ENCODE peak calls at places on chromosomes 7 and 10, in seven cellular contexts. F is BJ; T is stimulated activated CD8-positive, alpha-beta memory T cell treated with anti-CD3 and anti-CD28 coated beads, Interleukin-15, amount 100 ng/mL, for 1 hour; C is fibroblast of pulmonary artery; X is lung; S is HFFc6; Q is mesenteric fat pad. O is an unnamed sample.

GRCh38 chr10:12707461-12708185 is 293.9 kb downstream of the CCDC3 start:
- DNase-seq in F (peak; percentile 86), T (no peak), C (peak; percentile 92), X (no peak), S (peak; percentile 94), Q (no peak), O (no peak)

GRCh38 chr7:65798111-65799075 is 74.5 kb upstream of the VKORC1L1 start:
- DNase-seq in F (peak; percentile 26), T (no peak), C (peak; percentile 54), X (no peak), S (peak; percentile 73), Q (no peak), O (no peak)

GRCh38 chr10:38054361-38054797 is 39.8 kb upstream of the ZNF37A start:
- DNase-seq in F (peak; percentile 41), T (no peak), C (peak; percentile 92), X (no peak), S (peak; percentile 79), Q (no peak), O (no peak)

GRCh38 chr10:86073199-86073977 is 293.2 kb downstream of the GRID1 start:
- DNase-seq in F (no peak), T (no peak), C (no peak), X (no peak), S (no peak), Q (peak; percentile 51), O (peak; percentile 32)

GRCh38 chr7:159005618-159006017 is 139.0 kb downstream of the VIPR2 start:
- DNase-seq in F (no peak), T (no peak), C (no peak), X (no peak), S (no peak), Q (peak; percentile 41), O (no peak)

GRCh38 chr10:16440396-16441105 is 3.7 kb downstream of the PTER start:
- DNase-seq in F (no peak), T (no peak), C (peak; percentile 5), X (peak; percentile 46), S (no peak), Q (no peak), O (no peak)

GRCh38 chr10:18616337-18616736 is 35.0 kb downstream of the NSUN6 start:
- DNase-seq in F (no peak), T (no peak), C (no peak), X (no peak), S (no peak), Q (no peak), O (no peak)

GRCh38 chr7:127726481-127726880 is 74.5 kb downstream of the SND1 start:
- DNase-seq in F (no peak), T (no peak), C (no peak), X (no peak), S (no peak), Q (no peak), O (no peak)

GRCh38 chr7:85178531-85179298 is 8.1 kb downstream of the SEMA3D start:
- DNase-seq in F (no peak), T (no peak), C (no peak), X (no peak), S (no peak), Q (no peak), O (no peak)

GRCh38 chr7:146635200-146636032 is 518.8 kb downstream of the CNTNAP2 start:
- DNase-seq in F (no peak), T (no peak), C (no peak), X (no peak), S (no peak), Q (no peak), O (no peak)

GRCh38 chr7:1192171-1192676 is 32.2 kb upstream of the ZFAND2A start:
- DNase-seq in F (peak; percentile 35), T (no peak), C (peak; percentile 96), X (no peak), S (peak; percentile 70), Q (no peak), O (no peak)

GRCh38 chr7:43535031-43535451 is 47.9 kb upstream of the STK17A start:
- DNase-seq in F (peak; percentile 36), T (no peak), C (peak; percentile 24), X (no peak), S (peak; percentile 18), Q (no peak), O (no peak)

GRCh38 chr7:51069411-51070083 is 247.1 kb downstream of the COBL start:
- DNase-seq in F (no peak), T (no peak), C (no peak), X (no peak), S (no peak), Q (no peak), O (no peak)

GRCh38 chr10:75440271-75440793 is 8.9 kb downstream of the LRMDA start:
- DNase-seq in F (no peak), T (no peak), C (no peak), X (no peak), S (no peak), Q (no peak), O (no peak)

GRCh38 chr10:77240042-77240619 is 397.5 kb downstream of the KCNMA1 start:
- DNase-seq in F (no peak), T (no peak), C (no peak), X (no peak), S (peak; percentile 80), Q (no peak), O (no peak)

GRCh38 chr10:49608925-49609282 is 1.2 kb upstream of the SLC18A3 start:
- DNase-seq in F (no peak), T (no peak), C (no peak), X (no peak), S (no peak), Q (peak; percentile 87), O (no peak)

GRCh38 chr10:64039208-64039607 is 518.0 kb downstream of the REEP3 start:
- DNase-seq in F (no peak), T (no peak), C (no peak), X (no peak), S (no peak), Q (no peak), O (no peak)

GRCh38 chr10:110327262-110327914 is 22.7 kb upstream of the SMNDC1 start:
- DNase-seq in F (no peak), T (no peak), C (no peak), X (no peak), S (no peak), Q (no peak), O (no peak)

GRCh38 chr10:69317175-69318086 is 39.1 kb downstream of the HK1 start:
- DNase-seq in F (no peak), T (no peak), C (no peak), X (no peak), S (no peak), Q (no peak), O (no peak)

GRCh38 chr7:66099551-66100407 is 14.9 kb upstream of the CRCP start:
- DNase-seq in F (peak; percentile 61), T (no peak), C (peak; percentile 93), X (peak; percentile 85), S (peak; percentile 88), Q (no peak), O (peak; percentile 68)

GRCh38 chr7:75066521-75066920 is 7.1 kb downstream of the RCC1L start:
- DNase-seq in F (no peak), T (no peak), C (no peak), X (no peak), S (no peak), Q (no peak), O (no peak)

GRCh38 chr10:96341219-96342182 is 17.3 kb downstream of the OPALIN start:
- DNase-seq in F (no peak), T (no peak), C (no peak), X (no peak), S (no peak), Q (no peak), O (no peak)

GRCh38 chr7:82469207-82469606 is 25.6 kb upstream of the CACNA2D1 start:
- DNase-seq in F (no peak), T (no peak), C (no peak), X (no peak), S (no peak), Q (no peak), O (no peak)

GRCh38 chr10:52752801-52753437 is 19.7 kb downstream of the MBL2 start:
- DNase-seq in F (no peak), T (no peak), C (no peak), X (no peak), S (no peak), Q (peak; percentile 47), O (no peak)

GRCh38 chr7:7798510-7798909 is 80.1 kb upstream of the RPA3 start:
- DNase-seq in F (no peak), T (no peak), C (no peak), X (no peak), S (no peak), Q (no peak), O (no peak)

GRCh38 chr7:12210179-12211053 is 678 bp upstream of the TMEM106B start:
- DNase-seq in F (no peak), T (no peak), C (no peak), X (peak; percentile 54), S (no peak), Q (no peak), O (no peak)

GRCh38 chr10:126972622-126973414 is 67.6 kb downstream of the DOCK1 start:
- DNase-seq in F (peak; percentile 92), T (no peak), C (peak; percentile 91), X (no peak), S (peak; percentile 86), Q (no peak), O (no peak)

GRCh38 chr7:151311294-151311864 is 30.2 kb upstream of the NUB1 start:
- DNase-seq in F (no peak), T (no peak), C (peak; percentile 6), X (no peak), S (no peak), Q (peak; percentile 9), O (peak; percentile 24)

GRCh38 chr7:45979275-45980180 is 58.5 kb upstream of the IGFBP3 start:
- DNase-seq in F (no peak), T (no peak), C (no peak), X (peak; percentile 22), S (no peak), Q (no peak), O (peak; percentile 17)

GRCh38 chr7:141242568-141242967 is 168.7 kb downstream of the TMEM178B start:
- DNase-seq in F (no peak), T (no peak), C (no peak), X (no peak), S (no peak), Q (no peak), O (no peak)

GRCh38 chr7:103074519-103075336 is at the start of the genes ARMC10 and FBXL13:
- DNase-seq in F (peak; percentile 67), T (peak; percentile 78), C (peak; percentile 92), X (peak; percentile 89), S (peak; percentile 84), Q (peak; percentile 95), O (peak; percentile 93)

O was measured in ecto neural progenitor cell.